ENCODE peak calls at places on chromosomes 6 and 20, in nine cellular contexts. B, K, E, S, R, N, V, P and G are unnamed samples.

GRCh38 chr20:55242853-55243252 is 762.5 kb downstream of the CBLN4 start:
- DNase-seq in B (no peak), K (no peak), E (no peak), S (no peak), R (no peak), N (no peak), V (no peak), P (no peak), G (no peak)

GRCh38 chr6:1625926-1626413 is 16.3 kb downstream of the FOXC1 start:
- DNase-seq in B (no peak), K (no peak), E (no peak), S (no peak), R (peak; percentile 22), N (no peak), V (no peak), P (no peak), G (peak; percentile 36)

GRCh38 chr20:53688085-53688484 is 94.4 kb upstream of the ZNF217 start:
- DNase-seq in B (no peak), K (no peak), E (no peak), S (no peak), R (no peak), N (no peak), V (no peak), P (no peak), G (no peak)

GRCh38 chr20:63552481-63553249 is 1.3 kb upstream of the FNDC11 start:
- DNase-seq in B (peak; percentile 54), K (peak; percentile 57), E (no peak), S (no peak), R (no peak), N (no peak), V (peak; percentile 39), P (no peak), G (peak; percentile 86)

GRCh38 chr6:168756009-168756634 is 315.1 kb downstream of the SMOC2 start:
- DNase-seq in B (no peak), K (no peak), E (no peak), S (no peak), R (peak; percentile 74), N (no peak), V (no peak), P (no peak), G (no peak)

GRCh38 chr6:25900843-25901242 is 26.8 kb upstream of the SLC17A3 start:
- DNase-seq in B (no peak), K (no peak), E (no peak), S (no peak), R (no peak), N (no peak), V (no peak), P (no peak), G (no peak)

GRCh38 chr6:109441069-109441816 is 719 bp downstream of the SMPD2 start:
- DNase-seq in B (peak; percentile 37), K (peak; percentile 39), E (no peak), S (no peak), R (peak; percentile 53), N (no peak), V (no peak), P (peak; percentile 35), G (peak; percentile 76)

GRCh38 chr20:52103911-52104545 is 87.6 kb downstream of the ZFP64 start:
- DNase-seq in B (no peak), K (no peak), E (no peak), S (no peak), R (peak; percentile 22), N (no peak), V (no peak), P (no peak), G (peak; percentile 90)

GRCh38 chr6:127115032-127115661 is 3.3 kb upstream of the RSPO3 start:
- DNase-seq in B (no peak), K (no peak), E (no peak), S (no peak), R (no peak), N (peak; percentile 67), V (no peak), P (no peak), G (no peak)

GRCh38 chr6:26475823-26476729 is 18.3 kb downstream of the BTN2A1 start:
- DNase-seq in B (no peak), K (no peak), E (no peak), S (no peak), R (no peak), N (no peak), V (no peak), P (no peak), G (no peak)

GRCh38 chr20:5570442-5570841 is 179.8 kb upstream of the SHLD1 start:
- DNase-seq in B (no peak), K (peak; percentile 17), E (no peak), S (no peak), R (no peak), N (no peak), V (no peak), P (no peak), G (no peak)

GRCh38 chr20:4978050-4978918 is 23.0 kb downstream of the SLC23A2 start:
- DNase-seq in B (no peak), K (no peak), E (no peak), S (no peak), R (no peak), N (no peak), V (no peak), P (no peak), G (no peak)

GRCh38 chr6:109820706-109821350 is 129.7 kb downstream of the FIG4 start:
- DNase-seq in B (no peak), K (peak; percentile 49), E (no peak), S (no peak), R (no peak), N (no peak), V (no peak), P (no peak), G (no peak)

GRCh38 chr6:128806274-128806673 is 76.7 kb upstream of the LAMA2 start:
- DNase-seq in B (no peak), K (no peak), E (no peak), S (no peak), R (no peak), N (no peak), V (no peak), P (no peak), G (peak; percentile 52)

GRCh38 chr6:42260972-42261371 is 43.3 kb upstream of the MRPS10 start:
- DNase-seq in B (no peak), K (peak; percentile 55), E (peak; percentile 26), S (no peak), R (no peak), N (no peak), V (no peak), P (peak; percentile 35), G (peak; percentile 65)

GRCh38 chr6:2763345-2763841 is 1.8 kb upstream of the WRNIP1 start:
- DNase-seq in B (no peak), K (no peak), E (no peak), S (peak; percentile 71), R (no peak), N (no peak), V (no peak), P (no peak), G (peak; percentile 95)

GRCh38 chr6:27892596-27893058 is 19.6 kb downstream of the OR2B2 start:
- DNase-seq in B (no peak), K (no peak), E (no peak), S (no peak), R (no peak), N (no peak), V (no peak), P (no peak), G (no peak)

GRCh38 chr6:99434702-99435530 is 9.8 kb upstream of the PNISR start:
- DNase-seq in B (no peak), K (peak; percentile 33), E (no peak), S (no peak), R (peak; percentile 54), N (no peak), V (no peak), P (no peak), G (peak; percentile 39)

GRCh38 chr20:46983466-46983865 is 88.8 kb downstream of the EYA2 start:
- DNase-seq in B (no peak), K (no peak), E (no peak), S (no peak), R (no peak), N (no peak), V (no peak), P (no peak), G (no peak)

GRCh38 chr6:3039384-3039783 is 28.9 kb upstream of the RIPK1 start:
- DNase-seq in B (no peak), K (no peak), E (no peak), S (no peak), R (no peak), N (no peak), V (no peak), P (no peak), G (no peak)

GRCh38 chr6:39077882-39078594 is 29.5 kb downstream of the GLP1R start:
- DNase-seq in B (no peak), K (no peak), E (no peak), S (no peak), R (no peak), N (no peak), V (no peak), P (no peak), G (no peak)

GRCh38 chr6:37208793-37209192 is 38.8 kb downstream of the PIM1 start:
- DNase-seq in B (no peak), K (no peak), E (no peak), S (no peak), R (no peak), N (no peak), V (no peak), P (no peak), G (no peak)

GRCh38 chr20:46251211-46251673 is 57.1 kb downstream of the CDH22 start:
- DNase-seq in B (no peak), K (no peak), E (no peak), S (no peak), R (no peak), N (no peak), V (no peak), P (no peak), G (no peak)

GRCh38 chr6:136628996-136629395 is 78.8 kb upstream of the MAP7 start:
- DNase-seq in B (no peak), K (no peak), E (no peak), S (no peak), R (peak; percentile 72), N (no peak), V (no peak), P (no peak), G (no peak)

GRCh38 chr6:99121748-99122147 is 174.0 kb upstream of the FBXL4 start:
- DNase-seq in B (no peak), K (no peak), E (no peak), S (no peak), R (no peak), N (no peak), V (no peak), P (no peak), G (no peak)

GRCh38 chr20:35305682-35306556 is 13.7 kb upstream of the FAM83C start:
- DNase-seq in B (no peak), K (no peak), E (peak; percentile 71), S (no peak), R (peak; percentile 100), N (peak; percentile 99), V (peak; percentile 23), P (no peak), G (peak; percentile 99)

GRCh38 chr20:32485126-32485769 is 99.9 kb downstream of the NOL4L start:
- DNase-seq in B (peak; percentile 69), K (peak; percentile 66), E (peak; percentile 70), S (peak; percentile 89), R (peak; percentile 88), N (no peak), V (peak; percentile 67), P (no peak), G (peak; percentile 87)

GRCh38 chr6:33770116-33770832 is 18.7 kb downstream of the LEMD2 start:
- DNase-seq in B (no peak), K (no peak), E (no peak), S (no peak), R (no peak), N (no peak), V (no peak), P (no peak), G (no peak)

GRCh38 chr6:112576421-112576820 is 229.3 kb downstream of the RFPL4B start:
- DNase-seq in B (no peak), K (no peak), E (no peak), S (no peak), R (peak; percentile 62), N (no peak), V (no peak), P (no peak), G (no peak)

GRCh38 chr6:33850869-33851541 is 47.2 kb upstream of the MLN start:
- DNase-seq in B (no peak), K (no peak), E (no peak), S (no peak), R (no peak), N (no peak), V (no peak), P (no peak), G (no peak)

GRCh38 chr6:152669894-152670293 is 27.8 kb upstream of the MYCT1 start:
- DNase-seq in B (no peak), K (no peak), E (no peak), S (no peak), R (peak; percentile 49), N (no peak), V (no peak), P (no peak), G (peak; percentile 33)